ENCODE peak calls at places on chromosome 12, in seven cellular contexts. Z, D, L, T, A, O and F are unnamed samples.

GRCh38 chr12:100716949-100717732 is 77.4 kb upstream of the ANO4 start:
- DNase-seq in A (no peak), T (peak; percentile 71), O (peak; percentile 72), L (no peak), D (no peak), Z (no peak), F (no peak)

GRCh38 chr12:25197608-25198007 is 2.6 kb downstream of the ETFRF1 start:
- DNase-seq in Z (no peak), L (no peak), O (no peak), A (no peak), T (no peak), D (no peak), F (no peak)

GRCh38 chr12:50333441-50333840 is 50.1 kb upstream of the LIMA1 start:
- DNase-seq in O (no peak), D (no peak), L (no peak), T (no peak), Z (no peak), A (no peak), F (no peak)

GRCh38 chr12:53659011-53659551 is 16.8 kb downstream of the ATP5MC2 start:
- DNase-seq in D (peak; percentile 88), O (no peak), Z (no peak), A (peak; percentile 96), L (no peak), T (no peak), F (peak; percentile 81)

GRCh38 chr12:53205747-53206146 is 1.3 kb downstream of the ITGB7 start:
- DNase-seq in L (peak; percentile 87), O (no peak), A (no peak), Z (no peak), D (peak; percentile 89), T (no peak), F (no peak)

GRCh38 chr12:113266106-113266895 is 45.0 kb downstream of the TPCN1 start:
- DNase-seq in A (no peak), Z (no peak), O (no peak), D (no peak), L (no peak), T (no peak), F (no peak)

GRCh38 chr12:118015944-118016343 is 559 bp upstream of the RFC5 start:
- DNase-seq in L (no peak), A (peak; percentile 23), D (no peak), O (no peak), T (no peak), Z (no peak), F (no peak)

GRCh38 chr12:80912906-80913769 is 24.6 kb downstream of the LIN7A start:
- DNase-seq in O (no peak), Z (no peak), D (no peak), T (no peak), L (no peak), A (no peak), F (no peak)

GRCh38 chr12:11734781-11735180 is 85.3 kb downstream of the ETV6 start:
- DNase-seq in L (no peak), O (no peak), T (no peak), Z (no peak), D (no peak), A (no peak), F (no peak)

GRCh38 chr12:12560587-12561304 is 1.9 kb downstream of the DUSP16 start:
- DNase-seq in L (peak; percentile 66), Z (peak; percentile 8), O (no peak), T (peak; percentile 41), D (peak; percentile 69), A (peak; percentile 92), F (peak; percentile 83)

GRCh38 chr12:25518512-25518911 is 34.6 kb downstream of the LMNTD1 start:
- DNase-seq in A (no peak), D (peak; percentile 61), T (no peak), L (peak; percentile 7), O (no peak), Z (no peak), F (no peak)

GRCh38 chr12:102824218-102824835 is 92.7 kb downstream of the PAH start:
- DNase-seq in T (peak; percentile 5), A (peak; percentile 18), Z (peak; percentile 26), L (no peak), O (peak; percentile 92), D (peak; percentile 2), F (peak; percentile 38)

GRCh38 chr12:24770851-24771250 is 178.1 kb downstream of the BCAT1 start:
- DNase-seq in D (peak; percentile 65), A (no peak), T (no peak), L (no peak), O (no peak), Z (no peak), F (no peak)

GRCh38 chr12:19200261-19200660 is 70.7 kb downstream of the PLEKHA5 start:
- DNase-seq in D (peak; percentile 73), Z (no peak), O (no peak), A (no peak), L (no peak), T (no peak), F (no peak)

GRCh38 chr12:67541625-67541991 is 106.9 kb upstream of the DYRK2 start:
- DNase-seq in O (no peak), Z (no peak), L (no peak), A (no peak), D (no peak), T (no peak), F (no peak)

GRCh38 chr12:95506707-95507523 is 33.0 kb downstream of the METAP2 start:
- DNase-seq in D (peak; percentile 7), Z (no peak), O (no peak), A (no peak), T (no peak), L (no peak), F (no peak)

GRCh38 chr12:119659289-119659897 is 8.5 kb upstream of the PRKAB1 start:
- DNase-seq in D (peak; percentile 24), A (peak; percentile 46), O (no peak), T (peak; percentile 69), L (no peak), Z (peak; percentile 60), F (peak; percentile 26)

DNA sequence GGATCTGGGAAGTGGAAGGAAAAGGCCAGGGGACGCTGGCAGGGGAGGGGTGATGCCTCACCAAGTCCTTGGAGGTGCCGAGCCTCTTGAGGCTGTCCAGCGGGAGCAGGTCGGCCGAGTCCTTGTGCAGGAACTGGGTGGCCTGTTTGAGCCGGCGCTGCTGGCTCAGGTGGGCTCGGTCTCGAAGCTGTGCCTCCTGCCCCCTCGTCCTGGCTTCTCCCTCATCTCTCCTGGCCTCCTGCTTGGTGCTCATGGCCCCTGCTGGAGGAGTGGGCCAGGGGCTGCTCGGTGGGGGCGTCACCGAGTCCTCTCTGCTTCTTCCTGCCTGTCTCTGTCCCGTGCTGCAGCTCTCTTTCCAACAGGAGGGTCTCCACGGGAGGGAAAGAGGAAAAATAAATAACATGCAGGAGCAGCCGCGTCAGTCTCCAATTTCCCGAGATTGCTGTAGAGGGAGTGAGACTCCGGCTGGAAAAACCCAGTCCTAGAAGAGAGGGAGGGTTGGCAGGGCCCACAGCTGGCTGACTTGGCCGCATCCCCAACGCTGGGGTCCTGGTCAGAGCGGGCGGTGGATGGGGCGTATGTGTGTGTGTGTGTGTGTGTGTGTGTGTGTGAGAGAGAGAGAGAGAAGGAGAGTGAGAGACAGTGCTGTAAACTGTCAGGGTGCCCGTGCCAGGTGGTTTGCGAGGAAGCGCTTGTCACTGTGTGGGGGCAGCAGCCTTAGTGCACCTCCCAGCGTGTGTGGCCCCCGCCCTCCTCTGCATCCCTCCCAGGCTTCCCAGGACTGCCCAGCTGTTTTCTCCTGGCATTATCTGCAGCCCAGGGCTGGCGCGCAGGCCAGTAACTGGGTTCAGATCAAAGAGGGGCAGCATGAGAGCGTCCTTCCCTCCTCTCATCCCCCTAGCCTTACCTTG is at the start of gene NRIP2:
- DNase-seq in T (peak; percentile 90), L (no peak), Z (no peak), D (peak; percentile 73), A (no peak), O (peak; percentile 65), F (no peak)
- TF ChIP-seq USF2 in T (no peak), L (no peak), Z (no peak), D (no peak), A (no peak), O (no peak), F (no peak)

GRCh38 chr12:76025601-76026575 is 5.7 kb downstream of the PHLDA1 start:
- DNase-seq in Z (no peak), A (no peak), O (no peak), D (peak; percentile 75), T (no peak), L (no peak), F (peak; percentile 70)
- H3K4me1 ChIP-seq in Z (peaks cover 10% of the 10 kb centered on the region), A (peaks cover 48% of the 10 kb centered on the region), O (peaks cover 10% of the 10 kb centered on the region), D (peaks cover 4% of the 10 kb centered on the region), T (peaks cover 9% of the 10 kb centered on the region), L (peaks cover 16% of the 10 kb centered on the region), F (peaks cover 48% of the 10 kb centered on the region)

GRCh38 chr12:2680676-2681039 is 114.1 kb upstream of the FKBP4 start:
- DNase-seq in A (no peak), T (no peak), D (no peak), L (no peak), Z (no peak), O (no peak), F (no peak)

GRCh38 chr12:2683283-2684025 is 111.3 kb upstream of the FKBP4 start:
- DNase-seq in O (no peak), L (no peak), T (no peak), D (peak; percentile 30), A (no peak), Z (no peak), F (no peak)

GRCh38 chr12:2681426-2682205 is 113.2 kb upstream of the FKBP4 start:
- DNase-seq in L (no peak), T (no peak), A (no peak), Z (no peak), O (no peak), D (no peak), F (no peak)

GRCh38 chr12:2679816-2680675 is 114.7 kb upstream of the FKBP4 start:
- DNase-seq in T (no peak), L (no peak), Z (no peak), D (no peak), A (no peak), O (no peak), F (no peak)

DNA sequence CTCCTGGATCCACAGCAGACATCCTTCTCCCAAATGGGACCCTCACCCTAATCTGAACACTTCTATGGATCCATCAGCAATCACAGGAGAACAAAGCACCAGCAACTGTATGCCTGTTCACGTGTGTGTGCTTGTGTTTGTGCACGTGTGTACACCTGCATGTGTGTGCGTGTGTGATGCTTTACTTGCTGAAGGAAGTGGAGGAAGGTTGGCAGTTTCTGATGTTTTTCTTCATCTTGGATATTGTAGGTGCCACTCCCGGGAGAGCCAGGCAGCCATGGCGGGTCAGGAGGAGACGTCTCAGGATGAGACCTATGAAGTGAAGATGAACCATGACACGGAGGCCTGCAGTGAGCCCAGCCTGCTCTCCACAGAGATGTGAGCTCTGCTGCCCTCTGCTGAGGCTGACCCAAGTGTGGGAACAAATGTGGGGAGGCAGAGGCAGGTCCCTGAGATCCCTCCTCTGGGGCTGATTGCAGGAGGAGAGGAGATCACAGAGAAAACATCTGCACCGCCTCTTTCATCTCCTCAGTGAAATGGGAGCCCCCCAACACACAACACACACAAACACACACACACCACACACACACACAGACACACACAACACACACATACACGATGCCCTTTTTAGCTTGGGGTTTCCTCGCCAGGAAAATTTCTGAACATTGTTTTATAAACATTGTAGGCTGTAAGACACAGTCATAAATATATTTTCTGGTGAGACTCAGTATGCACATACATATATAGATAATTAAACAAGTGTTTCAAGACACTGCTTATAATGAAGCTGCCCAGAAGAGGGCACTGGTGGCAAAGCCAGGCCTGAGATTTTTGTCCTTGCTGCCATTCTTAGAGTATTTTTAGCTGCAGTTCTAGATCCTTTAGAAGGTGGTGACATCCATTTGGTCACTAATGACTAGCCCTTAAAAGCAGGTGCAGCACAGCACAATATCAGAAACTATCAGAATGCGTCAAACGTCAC is 112.2 kb upstream of the FKBP4 start:
- DNase-seq in D (peak; percentile 54), O (no peak), L (no peak), Z (no peak), T (peak; percentile 49), A (peak; percentile 59), F (peak; percentile 68)
- TF ChIP-seq USF2 in D (no peak), O (no peak), L (no peak), Z (no peak), T (no peak), A (no peak), F (no peak)

GRCh38 chr12:3407723-3408122 is 83.3 kb upstream of the PRMT8 start:
- DNase-seq in L (no peak), O (no peak), T (no peak), Z (no peak), A (no peak), D (no peak), F (no peak)
- H3K4me1 ChIP-seq in L (no peaks in the 10 kb centered on the region), O (no peaks in the 10 kb centered on the region), T (no peaks in the 10 kb centered on the region), Z (no peaks in the 10 kb centered on the region), A (no peaks in the 10 kb centered on the region), D (no peaks in the 10 kb centered on the region), F (no peaks in the 10 kb centered on the region)